ENCODE peak calls at places on chromosomes 2 and 18, in eight cellular contexts. I, S, W, F, U, C, Y and L are unnamed samples.

GRCh38 chr2:68059769-68060525 is 2.9 kb downstream of the C1D start:
- DNase-seq in Y (no peak), C (no peak), S (no peak), I (no peak), F (no peak), W (no peak), U (peak), L (no peak)

GRCh38 chr2:190763901-190764514 is 115.1 kb downstream of the NAB1 start:
- DNase-seq in W (no peak), Y (no peak), I (peak), S (no peak), F (no peak), C (no peak), U (peak), L (no peak)

GRCh38 chr2:207337234-207338219 is 171.8 kb upstream of the KLF7 start:
- DNase-seq in U (peak), Y (no peak), F (no peak), I (peak), C (peak), W (no peak), S (no peak), L (peak)

GRCh38 chr2:217387776-217388381 is 528.0 kb upstream of the TNP1 start:
- DNase-seq in W (no peak), Y (no peak), U (no peak), I (no peak), F (peak), S (peak), C (no peak), L (no peak)

GRCh38 chr2:229752970-229753729 is 38.8 kb upstream of the DNER start:
- DNase-seq in C (no peak), U (no peak), I (no peak), Y (no peak), F (no peak), W (no peak), S (no peak), L (no peak)

GRCh38 chr2:217625475-217626245 is 377.1 kb downstream of the TNS1 start:
- DNase-seq in C (no peak), Y (no peak), U (peak), S (no peak), I (no peak), W (no peak), F (peak), L (peak)

GRCh38 chr2:48312126-48312525 is 217.8 kb upstream of the STON1 start:
- DNase-seq in C (no peak), F (no peak), S (no peak), U (no peak), I (peak), Y (no peak), W (no peak), L (no peak)

GRCh38 chr2:149410701-149411484 is 80.5 kb downstream of the LYPD6 start:
- DNase-seq in Y (no peak), I (peak), F (peak), W (no peak), C (no peak), U (peak), S (no peak), L (peak)

GRCh38 chr2:226211439-226211838 is 588.2 kb downstream of the IRS1 start:
- DNase-seq in W (no peak), U (peak), Y (no peak), S (no peak), F (peak), I (peak), C (no peak), L (peak)

GRCh38 chr2:21183726-21184125 is 60.0 kb downstream of the TDRD15 start:
- DNase-seq in Y (no peak), F (no peak), C (no peak), W (no peak), I (no peak), S (no peak), U (no peak), L (no peak)

GRCh38 chr2:58939388-58939787 is 698.3 kb upstream of the FANCL start:
- DNase-seq in C (no peak), W (no peak), Y (no peak), F (peak), S (no peak), I (peak), U (peak), L (peak)

GRCh38 chr2:85534875-85535274 is 4.1 kb upstream of the MAT2A start:
- DNase-seq in S (no peak), I (no peak), W (no peak), F (no peak), Y (no peak), C (no peak), U (no peak), L (no peak)

GRCh38 chr18:10490401-10491289 is 35.2 kb upstream of the NAPG start:
- DNase-seq in W (no peak), Y (peak), C (peak), U (no peak), S (peak), I (no peak), F (no peak), L (no peak)

GRCh38 chr2:221042926-221043325 is 529.2 kb downstream of the EPHA4 start:
- DNase-seq in S (no peak), F (peak), Y (no peak), C (no peak), I (no peak), W (no peak), U (peak), L (no peak)

GRCh38 chr2:238509151-238509820 is 82.6 kb downstream of the ASB1 start:
- DNase-seq in F (peak), Y (no peak), C (peak), I (no peak), S (peak), W (no peak), U (peak), L (peak)

GRCh38 chr2:119218478-119219064 is 5.1 kb upstream of the STEAP3 start:
- DNase-seq in F (peak), Y (no peak), C (peak), W (no peak), I (peak), S (peak), U (peak), L (peak)

GRCh38 chr2:39107724-39108273 is 13.1 kb downstream of the SOS1 start:
- DNase-seq in U (no peak), Y (no peak), I (no peak), C (no peak), S (no peak), F (no peak), W (no peak), L (no peak)

GRCh38 chr2:128638741-128639477 is 320.2 kb upstream of the HS6ST1 start:
- DNase-seq in F (peak), S (peak), Y (no peak), W (no peak), U (no peak), I (no peak), C (peak), L (peak)

GRCh38 chr2:120594856-120595685 is 140.6 kb upstream of the GLI2 start:
- DNase-seq in S (no peak), Y (no peak), U (no peak), W (no peak), F (no peak), C (peak), I (peak), L (no peak)

GRCh38 chr2:86038291-86039081 is 67.2 kb downstream of the POLR1A start:
- DNase-seq in S (no peak), F (no peak), I (no peak), C (no peak), W (no peak), U (no peak), Y (peak), L (peak)

GRCh38 chr2:215598376-215598975 is 162.6 kb upstream of the FN1 start:
- DNase-seq in W (no peak), Y (no peak), I (peak), F (peak), C (no peak), U (peak), S (no peak), L (peak)

GRCh38 chr2:9366041-9366440 is 57.3 kb downstream of the ITGB1BP1 start:
- DNase-seq in F (no peak), U (no peak), I (no peak), C (no peak), Y (no peak), W (no peak), S (no peak), L (no peak)

GRCh38 chr2:99818842-99819241 is 323.5 kb downstream of the AFF3 start:
- DNase-seq in Y (no peak), U (peak), W (no peak), C (no peak), F (no peak), I (peak), S (no peak), L (no peak)

GRCh38 chr2:172921538-172922236 is 154.0 kb upstream of the MAP3K20 start:
- DNase-seq in I (no peak), Y (no peak), S (no peak), C (no peak), F (peak), U (peak), W (no peak), L (peak)

GRCh38 chr2:17520761-17521160 is 2.5 kb upstream of the RAD51AP2 start:
- DNase-seq in W (no peak), I (no peak), S (no peak), Y (no peak), C (no peak), U (no peak), F (no peak), L (no peak)

GRCh38 chr2:8193686-8194615 is 487.9 kb upstream of the ID2 start:
- DNase-seq in C (peak), S (peak), W (peak), Y (no peak), U (no peak), I (no peak), F (no peak), L (no peak)

GRCh38 chr18:35436076-35436649 is 59.0 kb upstream of the ZNF396 start:
- DNase-seq in F (peak), Y (no peak), W (no peak), C (no peak), I (peak), U (peak), S (no peak), L (peak)

GRCh38 chr2:71736091-71736878 is 282.9 kb downstream of the DYSF start:
- DNase-seq in S (no peak), I (no peak), U (no peak), F (no peak), C (no peak), W (no peak), Y (no peak), L (no peak)

GRCh38 chr2:180145163-180145562 is 138.1 kb upstream of the CWC22 start:
- DNase-seq in C (no peak), W (no peak), S (peak), U (no peak), Y (no peak), F (no peak), I (no peak), L (no peak)

GRCh38 chr2:40369619-40370397 is 82.1 kb downstream of the SLC8A1 start:
- DNase-seq in Y (no peak), S (no peak), W (no peak), F (peak), C (no peak), U (peak), I (peak), L (peak)

GRCh38 chr2:206230060-206230890 is 44.2 kb upstream of the ZDBF2 start:
- DNase-seq in Y (no peak), C (peak), F (peak), I (peak), U (no peak), W (peak), S (peak), L (peak)

GRCh38 chr2:66555076-66555475 is 120.2 kb downstream of the MEIS1 start:
- DNase-seq in W (no peak), S (no peak), F (no peak), I (no peak), Y (no peak), U (peak), C (no peak), L (no peak)

GRCh38 chr2:85800576-85800975 is 46.8 kb downstream of the ATOH8 start:
- DNase-seq in F (no peak), U (no peak), I (no peak), C (no peak), Y (no peak), W (no peak), S (no peak), L (no peak)

GRCh38 chr2:45403036-45403435 is 208.0 kb downstream of the SRBD1 start:
- DNase-seq in S (no peak), I (no peak), W (no peak), U (peak), Y (no peak), F (peak), C (no peak), L (no peak)

GRCh38 chr2:39741871-39742270 is 37.2 kb downstream of the THUMPD2 start:
- DNase-seq in I (peak), C (no peak), Y (no peak), U (peak), W (no peak), S (no peak), F (no peak), L (no peak)

GRCh38 chr18:22166070-22166972 is 3.1 kb upstream of the GATA6 start:
- DNase-seq in F (no peak), I (no peak), W (no peak), C (peak), Y (no peak), S (peak), U (no peak), L (no peak)

GRCh38 chr18:67514901-67515540 is 1.5 kb downstream of the DSEL start:
- DNase-seq in W (no peak), S (no peak), Y (no peak), C (no peak), I (no peak), F (peak), U (peak), L (peak)

GRCh38 chr18:22174341-22175148 is 5.2 kb downstream of the GATA6 start:
- DNase-seq in W (no peak), F (no peak), C (no peak), S (peak), U (no peak), I (no peak), Y (no peak), L (no peak)